ENCODE peak calls at places on chromosome 12, in four cellular contexts. W, N, P and T are unnamed samples.

GRCh38 chr12:115926037-115926670 is 351.3 kb downstream of the MED13L start:
- DNase-seq in W (no peak), N (no peak), P (no peak), T (no peak)

GRCh38 chr12:68918960-68919359 is 14.0 kb downstream of the CPM start:
- DNase-seq in W (no peak), N (no peak), P (no peak), T (no peak)

GRCh38 chr12:130719263-130719892 is 3.3 kb upstream of the RIMBP2 start:
- DNase-seq in W (no peak), N (no peak), P (peak; percentile 53), T (no peak)

GRCh38 chr12:56866493-56866892 is 67.7 kb downstream of the SDR9C7 start:
- DNase-seq in W (no peak), N (no peak), P (no peak), T (no peak)

GRCh38 chr12:93772003-93772402 is 94.8 kb downstream of the CRADD start:
- DNase-seq in W (no peak), N (no peak), P (no peak), T (no peak)

GRCh38 chr12:57139796-57140649 is 7.4 kb downstream of the LRP1-AS start:
- DNase-seq in W (no peak), N (no peak), P (no peak), T (no peak)

GRCh38 chr12:119989619-119990381 is 764 bp downstream of the BICDL1 start:
- DNase-seq in W (peak; percentile 71), N (peak; percentile 41), P (peak; percentile 87), T (no peak)

GRCh38 chr12:65306603-65307501 is 28.4 kb downstream of the MSRB3 start:
- DNase-seq in W (peak; percentile 49), N (peak; percentile 37), P (peak; percentile 57), T (no peak)

GRCh38 chr12:74538491-74539258 is 1.0 kb downstream of the ATXN7L3B start:
- DNase-seq in W (peak; percentile 14), N (no peak), P (peak; percentile 11), T (no peak)
- TF ChIP-seq PBX3 in W (no peak), N (no peak), P (no peak), T (no peak)

GRCh38 chr12:110001596-110001995 is 2.4 kb downstream of the ANKRD13A start:
- DNase-seq in W (no peak), N (no peak), P (no peak), T (no peak)
- TF ChIP-seq PBX3 in W (no peak), N (no peak), P (peak; percentile 94), T (no peak)

GRCh38 chr12:26576266-26576665 is 256.7 kb downstream of the ITPR2 start:
- DNase-seq in W (no peak), N (no peak), P (no peak), T (no peak)

GRCh38 chr12:26572131-26572530 is 260.9 kb downstream of the ITPR2 start:
- DNase-seq in W (no peak), N (no peak), P (no peak), T (no peak)

GRCh38 chr12:26571539-26571938 is 261.5 kb downstream of the ITPR2 start:
- DNase-seq in W (no peak), N (no peak), P (no peak), T (no peak)

DNA sequence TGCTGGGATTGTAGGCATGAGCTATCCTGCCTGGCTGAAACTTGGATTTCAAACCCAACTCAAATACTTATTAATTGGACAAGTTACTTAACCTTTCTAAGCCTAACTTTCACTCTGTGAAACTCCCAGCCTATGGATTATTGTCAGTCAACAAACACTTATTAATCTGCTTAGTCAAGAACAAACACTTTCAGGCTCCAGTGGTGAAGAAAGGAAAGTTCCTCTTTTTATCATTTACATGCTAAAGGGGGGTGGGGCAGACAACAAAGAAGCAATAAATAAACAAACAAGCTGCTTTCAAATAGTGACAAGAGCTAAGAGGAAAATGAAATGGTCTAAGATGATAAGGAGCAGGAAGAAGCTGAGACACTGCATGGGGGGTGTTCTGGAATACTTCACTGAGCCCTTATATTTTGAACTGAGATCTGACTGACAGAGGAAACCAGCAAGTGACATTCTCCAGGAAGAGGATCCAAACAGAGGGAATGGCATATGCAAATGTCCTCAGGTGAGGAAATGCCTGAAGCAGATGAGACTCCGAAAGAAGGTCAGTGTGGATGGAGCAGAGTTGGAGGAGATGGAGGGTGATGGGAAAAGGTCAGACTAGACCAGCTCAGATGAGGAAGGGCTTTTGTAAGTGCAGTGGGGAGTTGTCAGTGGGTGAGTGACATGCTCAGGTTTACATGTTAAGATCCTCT is 259.6 kb downstream of the ITPR2 start:
- DNase-seq in W (no peak), N (no peak), P (no peak), T (no peak)
- TF ChIP-seq PBX3 in W (no peak), N (no peak), P (no peak), T (no peak)

DNA sequence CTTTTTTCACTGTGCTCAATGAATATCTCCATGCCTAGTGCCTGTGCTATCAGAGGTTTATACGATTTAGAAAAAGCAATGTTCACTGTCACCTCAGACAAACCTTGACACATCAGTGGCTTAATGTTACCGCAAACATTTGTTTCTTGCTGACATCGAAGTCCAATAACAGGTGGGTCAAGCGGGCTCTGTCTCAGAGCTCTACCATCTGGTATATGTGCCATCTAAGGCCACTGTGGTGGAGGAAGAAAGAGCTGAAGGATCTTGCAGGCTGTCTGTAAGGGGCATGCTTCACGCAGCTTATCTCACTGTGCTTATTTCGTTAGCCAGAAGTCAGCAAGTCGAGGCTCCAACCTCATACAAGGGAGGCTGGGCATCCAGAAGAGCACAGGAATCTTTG is 189.5 kb upstream of the NTF3 start:
- DNase-seq in W (no peak), N (no peak), P (no peak), T (no peak)
- TF ChIP-seq PBX3 in W (no peak), N (no peak), P (no peak), T (no peak)

DNA sequence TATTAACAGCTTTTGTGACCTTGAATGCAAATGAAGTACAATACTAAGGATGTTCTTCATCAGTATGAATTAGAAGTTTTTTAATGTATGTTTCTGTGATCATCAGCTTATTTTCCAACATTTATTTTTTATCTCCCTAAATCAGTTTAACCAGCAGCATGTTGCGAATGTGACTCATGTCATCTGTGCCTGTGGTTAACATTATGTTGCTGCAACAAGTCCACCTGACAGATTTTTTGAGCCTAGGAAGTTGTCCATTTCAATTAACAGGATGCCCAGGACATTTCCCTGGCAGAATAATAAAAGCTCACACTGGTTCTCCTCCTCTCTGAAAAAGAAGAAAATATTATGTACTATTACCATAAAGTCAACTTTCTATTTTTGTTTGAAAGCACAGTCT is 155.5 kb downstream of the SYT1 start:
- DNase-seq in W (no peak), N (no peak), P (peak; percentile 5), T (no peak)
- TF ChIP-seq PBX3 in W (no peak), N (no peak), P (peak; percentile 95), T (no peak)